ENCODE peak calls at places on chromosomes 3 and 15, in eight cellular contexts. W is kidney epithelial cell; V is activated naive CD4-positive, alpha-beta T cell treated with anti-CD3 and anti-CD28 coated beads, Interleukin-2, amount 10 ng/mL, durations not matched to agents 7 days and 5 days; U is progenitor cell of endocrine pancreas; A is left cardiac atrium; O is amygdala; J is RPMI7951; M is cardiac fibroblast. S is an unnamed sample.

GRCh38 chr3:59717679-59718205 is 667.9 kb upstream of the CFAP20DC start:
- DNase-seq in W (no peak), V (no peak), U (no peak), A (no peak), O (no peak), J (no peak), M (no peak), S (no peak)

GRCh38 chr15:76196286-76196948 is 114.9 kb downstream of the ETFA start:
- DNase-seq in W (peak), V (no peak), U (no peak), A (peak), O (peak), J (peak), M (peak), S (peak)

GRCh38 chr15:91660174-91660649 is 193.3 kb upstream of the SLCO3A1 start:
- DNase-seq in W (no peak), V (peak), U (no peak), A (no peak), O (no peak), J (no peak), M (no peak), S (no peak)

GRCh38 chr15:65804252-65804931 is 12.3 kb upstream of the DENND4A start:
- DNase-seq in W (no peak), V (no peak), U (no peak), A (no peak), O (no peak), J (no peak), M (peak), S (no peak)

GRCh38 chr3:114155370-114155821 is 23.5 kb downstream of the DRD3 start:
- DNase-seq in W (no peak), V (peak), U (no peak), A (peak), O (no peak), J (peak), M (peak), S (no peak)

GRCh38 chr3:25455316-25456232 is 27.5 kb downstream of the RARB start:
- DNase-seq in W (no peak), V (no peak), U (no peak), A (peak), O (no peak), J (peak), M (peak), S (no peak)

GRCh38 chr15:72222433-72222832 is 8.6 kb downstream of the PKM start:
- DNase-seq in W (no peak), V (no peak), U (no peak), A (peak), O (no peak), J (peak), M (peak), S (peak)

GRCh38 chr3:98961161-98962155 is 60.0 kb upstream of the DCBLD2 start:
- DNase-seq in W (no peak), V (no peak), U (no peak), A (no peak), O (no peak), J (peak), M (peak), S (no peak)

GRCh38 chr3:191306428-191306827 is 22.8 kb upstream of the CCDC50 start:
- DNase-seq in W (no peak), V (no peak), U (no peak), A (no peak), O (no peak), J (no peak), M (no peak), S (no peak)